ENCODE peak calls at places on chromosomes 2 and 18, in six cellular contexts. One of them, this sample, is unnamed.

GRCh38 chr2:212672186-212672585 is 133.6 kb upstream of the ERBB4 start:
- DNase-seq in tibial nerve: no peak
- DNase-seq in GM20000: no peak
- DNase-seq in neural progenitor cell: no peak
- DNase-seq in adrenal gland: no peak
- DNase-seq in endothelial cell of umbilical vein: no peak
- DNase-seq in this sample: no peak

GRCh38 chr2:126893606-126894005 is 5.1 kb upstream of the TEX51 start:
- DNase-seq in tibial nerve: no peak
- DNase-seq in GM20000: no peak
- DNase-seq in neural progenitor cell: no peak
- DNase-seq in adrenal gland: no peak
- DNase-seq in endothelial cell of umbilical vein: no peak
- DNase-seq in this sample: peak; percentile 13

GRCh38 chr2:190137561-190137960 is 75.0 kb upstream of the MSTN start:
- DNase-seq in tibial nerve: no peak
- DNase-seq in GM20000: no peak
- DNase-seq in neural progenitor cell: no peak
- DNase-seq in adrenal gland: no peak
- DNase-seq in endothelial cell of umbilical vein: no peak
- DNase-seq in this sample: no peak

GRCh38 chr18:48142994-48143393 is 212.5 kb upstream of the SMAD2 start:
- DNase-seq in tibial nerve: no peak
- DNase-seq in GM20000: no peak
- DNase-seq in neural progenitor cell: no peak
- DNase-seq in adrenal gland: no peak
- DNase-seq in endothelial cell of umbilical vein: no peak
- DNase-seq in this sample: no peak

GRCh38 chr2:3041841-3042600 is 335.6 kb downstream of the EIPR1 start:
- DNase-seq in tibial nerve: no peak
- DNase-seq in GM20000: no peak
- DNase-seq in neural progenitor cell: no peak
- DNase-seq in adrenal gland: no peak
- DNase-seq in endothelial cell of umbilical vein: no peak
- DNase-seq in this sample: peak; percentile 63

GRCh38 chr2:164651361-164651760 is 30.1 kb upstream of the GRB14 start:
- DNase-seq in tibial nerve: no peak
- DNase-seq in GM20000: no peak
- DNase-seq in neural progenitor cell: peak; percentile 29
- DNase-seq in adrenal gland: no peak
- DNase-seq in endothelial cell of umbilical vein: no peak
- DNase-seq in this sample: no peak

GRCh38 chr2:170928036-170928823 is 823 bp upstream of the GORASP2 start:
- DNase-seq in tibial nerve: no peak
- DNase-seq in GM20000: peak; percentile 22
- DNase-seq in neural progenitor cell: peak; percentile 31
- DNase-seq in adrenal gland: peak; percentile 29
- DNase-seq in endothelial cell of umbilical vein: no peak
- DNase-seq in this sample: no peak

GRCh38 chr2:117019357-117019756 is 795.1 kb upstream of the DDX18 start:
- DNase-seq in tibial nerve: no peak
- DNase-seq in GM20000: no peak
- DNase-seq in neural progenitor cell: no peak
- DNase-seq in adrenal gland: no peak
- DNase-seq in endothelial cell of umbilical vein: no peak
- DNase-seq in this sample: no peak

GRCh38 chr2:160783481-160783880 is 289.9 kb upstream of the RBMS1 start:
- DNase-seq in tibial nerve: no peak
- DNase-seq in GM20000: no peak
- DNase-seq in neural progenitor cell: no peak
- DNase-seq in adrenal gland: no peak
- DNase-seq in endothelial cell of umbilical vein: peak; percentile 5
- DNase-seq in this sample: no peak

GRCh38 chr2:100124746-100125145 is 17.6 kb downstream of the AFF3 start:
- DNase-seq in tibial nerve: no peak
- DNase-seq in GM20000: no peak
- DNase-seq in neural progenitor cell: no peak
- DNase-seq in adrenal gland: no peak
- DNase-seq in endothelial cell of umbilical vein: no peak
- DNase-seq in this sample: no peak

GRCh38 chr2:188076149-188077056 is 215.3 kb upstream of the GULP1 start:
- DNase-seq in tibial nerve: no peak
- DNase-seq in GM20000: peak; percentile 3
- DNase-seq in neural progenitor cell: no peak
- DNase-seq in adrenal gland: no peak
- DNase-seq in endothelial cell of umbilical vein: no peak
- DNase-seq in this sample: no peak

GRCh38 chr18:77342736-77343135 is 93.1 kb downstream of the GALR1 start:
- DNase-seq in tibial nerve: no peak
- DNase-seq in GM20000: no peak
- DNase-seq in neural progenitor cell: no peak
- DNase-seq in adrenal gland: no peak
- DNase-seq in endothelial cell of umbilical vein: no peak
- DNase-seq in this sample: no peak

GRCh38 chr2:203775684-203776083 is 69.2 kb downstream of the CD28 start:
- DNase-seq in tibial nerve: no peak
- DNase-seq in GM20000: no peak
- DNase-seq in neural progenitor cell: no peak
- DNase-seq in adrenal gland: no peak
- DNase-seq in endothelial cell of umbilical vein: no peak
- DNase-seq in this sample: no peak

GRCh38 chr2:12064153-12064552 is 317.7 kb downstream of the LPIN1 start:
- DNase-seq in tibial nerve: no peak
- DNase-seq in GM20000: no peak
- DNase-seq in neural progenitor cell: no peak
- DNase-seq in adrenal gland: no peak
- DNase-seq in endothelial cell of umbilical vein: no peak
- DNase-seq in this sample: no peak

GRCh38 chr2:65737452-65738011 is 305.1 kb upstream of the SPRED2 start:
- DNase-seq in tibial nerve: no peak
- DNase-seq in GM20000: no peak
- DNase-seq in neural progenitor cell: no peak
- DNase-seq in adrenal gland: no peak
- DNase-seq in endothelial cell of umbilical vein: no peak
- DNase-seq in this sample: no peak

GRCh38 chr2:68643011-68643873 is at the start of gene PROKR1:
- DNase-seq in tibial nerve: no peak
- DNase-seq in GM20000: no peak
- DNase-seq in neural progenitor cell: peak; percentile 89
- DNase-seq in adrenal gland: peak; percentile 29
- DNase-seq in endothelial cell of umbilical vein: peak; percentile 10
- DNase-seq in this sample: no peak

GRCh38 chr2:65331361-65331760 is 101.0 kb downstream of the SPRED2 start:
- DNase-seq in tibial nerve: no peak
- DNase-seq in GM20000: no peak
- DNase-seq in neural progenitor cell: peak; percentile 26
- DNase-seq in adrenal gland: peak; percentile 36
- DNase-seq in endothelial cell of umbilical vein: no peak
- DNase-seq in this sample: no peak

GRCh38 chr18:74652392-74652988 is 54.8 kb downstream of the ZNF407 start:
- DNase-seq in tibial nerve: peak; percentile 25
- DNase-seq in GM20000: peak; percentile 25
- DNase-seq in neural progenitor cell: peak; percentile 54
- DNase-seq in adrenal gland: no peak
- DNase-seq in endothelial cell of umbilical vein: peak; percentile 81
- DNase-seq in this sample: no peak

GRCh38 chr2:132652501-132652900 is 17.5 kb downstream of the LYPD1 start:
- DNase-seq in tibial nerve: no peak
- DNase-seq in GM20000: no peak
- DNase-seq in neural progenitor cell: peak; percentile 27
- DNase-seq in adrenal gland: no peak
- DNase-seq in endothelial cell of umbilical vein: no peak
- DNase-seq in this sample: no peak

GRCh38 chr2:154161286-154161685 is 289.6 kb downstream of the GALNT13 start:
- DNase-seq in tibial nerve: no peak
- DNase-seq in GM20000: no peak
- DNase-seq in neural progenitor cell: no peak
- DNase-seq in adrenal gland: no peak
- DNase-seq in endothelial cell of umbilical vein: no peak
- DNase-seq in this sample: no peak

GRCh38 chr2:232309592-232309991 is 69.0 kb upstream of the ALPP start:
- DNase-seq in tibial nerve: no peak
- DNase-seq in GM20000: no peak
- DNase-seq in neural progenitor cell: no peak
- DNase-seq in adrenal gland: no peak
- DNase-seq in endothelial cell of umbilical vein: no peak
- DNase-seq in this sample: no peak

GRCh38 chr2:165909466-165909865 is 44.1 kb downstream of the TTC21B start:
- DNase-seq in tibial nerve: no peak
- DNase-seq in GM20000: no peak
- DNase-seq in neural progenitor cell: no peak
- DNase-seq in adrenal gland: no peak
- DNase-seq in endothelial cell of umbilical vein: peak; percentile 79
- DNase-seq in this sample: no peak

DNA sequence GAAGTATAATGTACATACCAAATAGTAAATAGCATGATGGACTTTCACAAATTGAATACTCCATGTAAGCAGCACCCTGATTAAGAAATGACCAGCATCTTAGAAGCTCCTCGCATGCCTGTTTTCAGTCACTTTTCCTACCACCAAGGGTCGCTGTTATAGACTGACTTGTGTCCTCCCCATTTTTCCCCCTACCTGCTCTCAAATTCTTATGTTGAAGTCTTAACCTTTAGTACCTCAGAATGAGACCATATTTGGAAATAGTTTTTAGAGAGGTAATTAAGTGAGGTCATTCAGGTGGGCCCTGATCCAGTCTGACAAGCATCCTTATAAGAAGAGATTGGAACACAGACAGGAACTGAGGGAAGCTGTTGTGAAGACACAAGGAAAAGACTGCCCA is 125.9 kb downstream of the LYPD6 start:
- DNase-seq in tibial nerve: no peak
- DNase-seq in GM20000: no peak
- DNase-seq in neural progenitor cell: no peak
- DNase-seq in adrenal gland: no peak
- DNase-seq in endothelial cell of umbilical vein: no peak
- DNase-seq in this sample: no peak
- TF ChIP-seq CTCF in tibial nerve: no peak
- TF ChIP-seq CTCF in GM20000: no peak
- TF ChIP-seq CTCF in neural progenitor cell: peak; percentile 32
- TF ChIP-seq CTCF in adrenal gland: no peak
- TF ChIP-seq CTCF in endothelial cell of umbilical vein: no peak
- TF ChIP-seq CTCF in this sample: no peak

GRCh38 chr2:44191739-44192138 is 23.1 kb downstream of the PPM1B start:
- DNase-seq in tibial nerve: no peak
- DNase-seq in GM20000: peak; percentile 49
- DNase-seq in neural progenitor cell: no peak
- DNase-seq in adrenal gland: no peak
- DNase-seq in endothelial cell of umbilical vein: no peak
- DNase-seq in this sample: no peak

GRCh38 chr2:44189104-44189503 is 20.4 kb downstream of the PPM1B start:
- DNase-seq in tibial nerve: no peak
- DNase-seq in GM20000: peak; percentile 24
- DNase-seq in neural progenitor cell: no peak
- DNase-seq in adrenal gland: no peak
- DNase-seq in endothelial cell of umbilical vein: no peak
- DNase-seq in this sample: no peak

GRCh38 chr2:44195714-44196113 is 27.0 kb downstream of the PPM1B start:
- DNase-seq in tibial nerve: no peak
- DNase-seq in GM20000: no peak
- DNase-seq in neural progenitor cell: no peak
- DNase-seq in adrenal gland: no peak
- DNase-seq in endothelial cell of umbilical vein: no peak
- DNase-seq in this sample: no peak

GRCh38 chr2:44188696-44189095 is 20.0 kb downstream of the PPM1B start:
- DNase-seq in tibial nerve: no peak
- DNase-seq in GM20000: no peak
- DNase-seq in neural progenitor cell: no peak
- DNase-seq in adrenal gland: no peak
- DNase-seq in endothelial cell of umbilical vein: no peak
- DNase-seq in this sample: no peak

DNA sequence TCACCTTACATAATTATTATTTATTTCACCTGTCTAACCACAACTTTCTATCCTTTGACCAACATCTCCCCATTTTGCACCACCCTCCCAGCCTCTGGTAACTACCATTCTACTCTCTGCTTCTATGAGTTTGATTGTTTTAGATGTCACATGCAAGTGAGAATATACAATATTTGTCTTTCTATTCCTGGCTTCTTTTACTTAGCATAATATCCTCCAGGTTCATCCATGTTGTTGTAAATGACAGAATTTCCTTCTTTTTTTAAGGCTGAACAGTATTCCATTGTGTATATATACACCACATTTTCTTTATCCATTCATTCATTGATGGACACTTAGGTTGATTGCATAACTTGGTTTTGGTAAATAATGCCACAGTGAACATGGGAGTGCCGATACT is 24.0 kb downstream of the PPM1B start:
- DNase-seq in tibial nerve: no peak
- DNase-seq in GM20000: no peak
- DNase-seq in neural progenitor cell: no peak
- DNase-seq in adrenal gland: no peak
- DNase-seq in endothelial cell of umbilical vein: no peak
- DNase-seq in this sample: no peak
- TF ChIP-seq CTCF in tibial nerve: no peak
- TF ChIP-seq CTCF in GM20000: no peak
- TF ChIP-seq CTCF in neural progenitor cell: no peak
- TF ChIP-seq CTCF in adrenal gland: no peak
- TF ChIP-seq CTCF in endothelial cell of umbilical vein: no peak
- TF ChIP-seq CTCF in this sample: no peak

DNA sequence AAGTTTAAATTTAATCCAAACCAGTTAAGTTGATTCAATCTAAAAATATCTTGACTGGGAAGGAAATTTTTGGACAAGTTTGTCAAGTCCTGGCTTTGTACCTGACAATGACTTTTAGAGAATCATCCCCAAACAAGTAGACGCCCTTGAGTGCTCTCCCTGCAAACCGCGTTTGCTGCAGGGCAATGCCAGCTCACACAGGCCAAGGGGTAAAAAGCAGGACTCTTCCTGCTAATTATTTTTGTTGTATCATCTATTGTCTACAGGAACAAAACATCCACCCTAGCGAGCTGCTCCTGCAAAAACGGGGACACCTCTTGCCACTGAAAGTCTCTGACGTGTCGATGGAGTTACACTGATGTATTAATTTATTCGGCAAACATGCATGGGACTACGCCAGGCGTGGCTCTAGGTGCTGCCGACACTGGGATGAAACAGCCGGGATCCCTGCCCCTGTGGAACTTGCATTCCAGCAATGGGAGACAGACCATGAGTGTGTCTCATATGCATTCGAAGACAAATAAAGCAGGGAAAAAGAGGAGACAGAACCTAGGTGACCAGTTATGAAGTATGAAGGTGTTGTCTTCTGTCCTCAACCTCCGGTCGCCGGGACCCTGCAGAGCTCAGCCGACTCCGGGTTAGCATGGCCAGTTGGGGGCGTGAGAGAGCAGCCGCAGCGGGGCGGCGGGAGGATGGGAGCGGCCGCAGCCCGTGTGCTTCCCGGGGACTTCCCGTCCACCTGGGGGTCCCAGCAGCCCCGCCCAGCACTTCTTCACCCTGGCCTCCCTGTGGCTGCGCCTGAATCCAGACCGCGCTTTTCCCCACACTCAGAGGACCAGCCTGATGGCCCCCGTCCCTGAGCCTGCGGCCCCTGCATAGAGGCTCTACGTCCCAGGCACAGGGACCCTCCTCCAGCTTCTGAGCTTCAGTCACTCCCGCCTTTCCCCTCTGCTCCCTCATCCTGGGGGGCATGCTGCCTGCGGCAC is 11.2 kb downstream of the ID2 start:
- DNase-seq in tibial nerve: no peak
- DNase-seq in GM20000: peak; percentile 74
- DNase-seq in neural progenitor cell: peak; percentile 54
- DNase-seq in adrenal gland: no peak
- DNase-seq in endothelial cell of umbilical vein: peak; percentile 7
- DNase-seq in this sample: no peak
- TF ChIP-seq CTCF in tibial nerve: peak; percentile 72
- TF ChIP-seq CTCF in GM20000: peak; percentile 55
- TF ChIP-seq CTCF in neural progenitor cell: peak; percentile 72
- TF ChIP-seq CTCF in adrenal gland: peak; percentile 46
- TF ChIP-seq CTCF in endothelial cell of umbilical vein: peak; percentile 58
- TF ChIP-seq CTCF in this sample: peak; percentile 33

GRCh38 chr2:113084249-113085000 is 16.7 kb downstream of the IL1F10 start:
- DNase-seq in tibial nerve: no peak
- DNase-seq in GM20000: peak; percentile 31
- DNase-seq in neural progenitor cell: no peak
- DNase-seq in adrenal gland: no peak
- DNase-seq in endothelial cell of umbilical vein: no peak
- DNase-seq in this sample: no peak
- TF ChIP-seq CTCF in tibial nerve: no peak
- TF ChIP-seq CTCF in GM20000: peak; percentile 11
- TF ChIP-seq CTCF in neural progenitor cell: peak; percentile 37
- TF ChIP-seq CTCF in adrenal gland: peak; percentile 32
- TF ChIP-seq CTCF in endothelial cell of umbilical vein: no peak
- TF ChIP-seq CTCF in this sample: peak; percentile 42

This sample was measured in osteocyte.